ENCODE peak calls at places on chromosome 14, in seven cellular contexts. W is GM23338, V is hepatocyte, N is fibroblast of lung, G is endothelial cell of umbilical vein, A is GM12878, T is IMR-90. R is an unnamed sample.

GRCh38 chr14:61472025-61472672 is 150.8 kb downstream of the PRKCH start:
- DNase-seq in W (no peak), V (peak; percentile 43), N (peak; percentile 98), G (peak; percentile 96), A (no peak), T (peak; percentile 99), R (peak; percentile 99)

GRCh38 chr14:91361236-91361811 is 56.3 kb downstream of the CCDC88C start:
- DNase-seq in W (no peak), V (peak; percentile 77), N (peak; percentile 90), G (no peak), A (no peak), T (peak; percentile 34), R (no peak)

GRCh38 chr14:70183991-70184390 is 4.8 kb downstream of the SLC8A3 start:
- DNase-seq in W (no peak), V (no peak), N (no peak), G (no peak), A (no peak), T (no peak), R (no peak)

GRCh38 chr14:91282954-91283645 is 38.6 kb upstream of the GPR68 start:
- DNase-seq in W (no peak), V (no peak), N (no peak), G (no peak), A (no peak), T (no peak), R (no peak)

GRCh38 chr14:36424478-36425102 is 95.4 kb downstream of the NKX2-1 start:
- DNase-seq in W (no peak), V (no peak), N (no peak), G (no peak), A (no peak), T (no peak), R (no peak)

GRCh38 chr14:40119321-40119720 is 687.1 kb upstream of the FBXO33 start:
- DNase-seq in W (no peak), V (no peak), N (no peak), G (no peak), A (no peak), T (no peak), R (peak; percentile 63)

GRCh38 chr14:99564256-99564902 is 39.6 kb downstream of the CCDC85C start:
- DNase-seq in W (no peak), V (peak; percentile 87), N (peak; percentile 90), G (peak; percentile 78), A (no peak), T (peak; percentile 81), R (peak; percentile 72)

GRCh38 chr14:73283592-73284379 is 46.5 kb downstream of the PAPLN start:
- DNase-seq in W (peak; percentile 84), V (no peak), N (peak; percentile 56), G (no peak), A (no peak), T (peak; percentile 42), R (peak; percentile 18)

GRCh38 chr14:58833634-58834378 is 196.0 kb downstream of the DACT1 start:
- DNase-seq in W (no peak), V (no peak), N (no peak), G (no peak), A (no peak), T (no peak), R (no peak)

GRCh38 chr14:97900187-97900586 is 1103.0 kb downstream of the VRK1 start:
- DNase-seq in W (no peak), V (no peak), N (no peak), G (no peak), A (no peak), T (no peak), R (no peak)

GRCh38 chr14:58717211-58717610 is 79.4 kb downstream of the DACT1 start:
- DNase-seq in W (no peak), V (no peak), N (peak; percentile 30), G (no peak), A (no peak), T (peak; percentile 40), R (no peak)

GRCh38 chr14:90060312-90060964 is 1.4 kb upstream of the KCNK13 start:
- DNase-seq in W (peak; percentile 87), V (peak; percentile 70), N (peak; percentile 42), G (peak; percentile 54), A (no peak), T (peak; percentile 51), R (peak; percentile 40)

GRCh38 chr14:90056821-90057220 is 5.0 kb upstream of the KCNK13 start:
- DNase-seq in W (peak; percentile 48), V (no peak), N (no peak), G (no peak), A (no peak), T (no peak), R (no peak)

GRCh38 chr14:90061849-90062794 is at the start of gene KCNK13:
- DNase-seq in W (peak; percentile 72), V (peak; percentile 35), N (no peak), G (peak; percentile 9), A (no peak), T (no peak), R (no peak)

GRCh38 chr14:90060965-90061848 is 587 bp upstream of the KCNK13 start:
- DNase-seq in W (peak; percentile 63), V (no peak), N (no peak), G (no peak), A (no peak), T (no peak), R (no peak)

GRCh38 chr14:90058876-90059458 is 2.8 kb upstream of the KCNK13 start:
- DNase-seq in W (no peak), V (no peak), N (peak; percentile 9), G (no peak), A (no peak), T (peak; percentile 8), R (peak; percentile 20)
- H3K4me3 ChIP-seq in W (no peak overlapping the region), V (no peak overlapping the region), N (no peak overlapping the region), G (no peak overlapping the region), A (no peak overlapping the region), T (no peak overlapping the region), R (no peak overlapping the region)

DNA sequence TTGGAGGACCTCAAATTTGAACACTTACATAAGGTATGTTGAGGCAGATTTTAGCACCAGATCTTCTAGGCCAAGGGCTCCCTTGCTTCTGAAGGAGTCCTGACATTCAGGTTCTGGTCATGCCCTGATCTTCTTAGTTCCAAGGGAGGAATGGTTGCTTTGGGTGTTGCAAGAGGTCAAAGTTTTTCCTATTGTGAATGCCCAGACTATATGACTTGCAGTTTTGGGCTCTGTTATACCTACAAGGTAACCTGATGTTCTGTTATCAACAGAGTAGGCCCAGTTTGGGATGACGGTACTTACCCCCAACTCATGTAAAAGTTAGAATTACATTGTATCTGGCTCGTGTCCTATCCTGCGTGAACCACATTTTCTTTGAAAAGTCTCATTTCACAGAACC is 69.1 kb upstream of the COCH start:
- DNase-seq in W (no peak), V (no peak), N (no peak), G (no peak), A (no peak), T (no peak), R (no peak)
- H3K36me3 ChIP-seq in W (no peaks in the 10 kb centered on the region), V (no peaks in the 10 kb centered on the region), N (no peaks in the 10 kb centered on the region), G (no peaks in the 10 kb centered on the region), A (no peaks in the 10 kb centered on the region), T (no peaks in the 10 kb centered on the region), R (no peaks in the 10 kb centered on the region)

DNA sequence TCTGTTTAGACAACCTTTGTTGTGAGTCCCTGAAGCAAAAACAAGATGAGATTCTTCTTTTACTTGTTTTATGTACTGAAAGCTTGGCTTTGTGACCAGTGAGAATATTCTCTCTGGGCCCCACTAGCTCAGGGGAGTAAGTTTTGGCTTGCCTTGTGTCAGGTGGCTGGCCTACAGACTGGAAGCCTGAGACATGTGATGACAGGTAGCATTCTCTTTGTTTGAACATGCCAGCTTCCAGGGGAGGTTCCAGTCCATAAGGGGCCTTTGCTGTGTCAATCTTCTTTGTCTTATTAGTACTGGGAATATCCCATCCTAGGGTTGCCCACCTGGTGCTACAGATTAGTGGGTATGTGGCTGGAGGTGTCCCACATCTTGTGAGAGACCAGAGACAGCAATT is 66.1 kb upstream of the FERMT2 start:
- DNase-seq in W (no peak), V (no peak), N (no peak), G (no peak), A (no peak), T (no peak), R (no peak)
- H2AFZ ChIP-seq in W (no peak overlapping the region), V (no peak overlapping the region), N (no peak overlapping the region), G (no peak overlapping the region), A (no peak overlapping the region), T (no peak overlapping the region), R (no peak overlapping the region)

GRCh38 chr14:104092931-104093365 is 7.4 kb downstream of the ASPG start:
- DNase-seq in W (no peak), V (no peak), N (no peak), G (no peak), A (no peak), T (no peak), R (no peak)

GRCh38 chr14:104091061-104091926 is 5.8 kb downstream of the ASPG start:
- DNase-seq in W (no peak), V (no peak), N (no peak), G (no peak), A (no peak), T (no peak), R (no peak)

GRCh38 chr14:104090071-104090748 is 4.7 kb downstream of the ASPG start:
- DNase-seq in W (no peak), V (no peak), N (no peak), G (no peak), A (no peak), T (no peak), R (no peak)

GRCh38 chr14:104093366-104094055 is 8.0 kb downstream of the ASPG start:
- DNase-seq in W (no peak), V (no peak), N (no peak), G (no peak), A (no peak), T (no peak), R (no peak)

DNA sequence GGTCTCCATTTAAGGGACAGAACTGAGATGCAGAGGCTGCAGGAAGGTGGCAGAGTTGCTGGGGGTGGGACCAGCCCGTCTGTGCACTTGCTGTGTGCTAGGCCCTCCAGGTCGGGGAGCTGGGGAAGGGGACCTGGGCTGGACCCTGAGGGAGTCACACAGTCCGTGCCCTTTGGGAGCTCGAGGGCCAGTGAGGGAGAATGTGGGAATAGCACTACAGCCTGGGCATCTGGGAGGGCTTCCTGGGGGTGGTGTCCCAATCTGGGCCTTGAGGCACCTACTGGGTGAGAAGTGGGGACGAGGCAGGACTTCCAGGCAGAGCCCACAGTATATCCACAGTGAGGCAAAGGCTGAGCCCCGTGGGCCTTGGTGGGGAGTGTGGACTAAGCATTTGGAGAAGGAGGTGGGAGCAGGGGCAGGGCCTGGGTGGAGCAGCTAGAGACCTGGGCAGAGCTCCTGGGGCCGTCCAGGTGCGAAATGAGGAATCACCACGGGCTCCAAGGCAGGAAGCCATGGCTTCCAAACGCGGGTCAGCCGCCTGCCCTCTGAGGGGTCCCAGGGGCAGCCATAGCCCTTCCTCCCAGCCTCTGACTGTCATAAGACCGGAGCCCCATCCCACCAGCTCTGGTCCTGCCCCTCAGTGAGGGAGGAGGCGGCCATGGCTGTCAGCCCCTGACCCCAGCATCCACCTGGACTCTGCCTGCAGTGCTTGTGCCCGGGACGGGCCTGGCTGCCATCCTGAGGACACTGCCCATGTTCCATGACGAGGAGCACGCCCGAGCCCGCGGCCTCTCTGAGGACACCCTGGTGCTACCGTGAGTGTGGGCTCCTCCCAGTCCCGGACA is 6.6 kb downstream of the ASPG start:
- DNase-seq in W (no peak), V (no peak), N (no peak), G (no peak), A (no peak), T (no peak), R (no peak)
- H3K4me3 ChIP-seq in W (no peak overlapping the region), V (no peak overlapping the region), N (no peak overlapping the region), G (no peak overlapping the region), A (no peak overlapping the region), T (no peak overlapping the region), R (no peak overlapping the region)

DNA sequence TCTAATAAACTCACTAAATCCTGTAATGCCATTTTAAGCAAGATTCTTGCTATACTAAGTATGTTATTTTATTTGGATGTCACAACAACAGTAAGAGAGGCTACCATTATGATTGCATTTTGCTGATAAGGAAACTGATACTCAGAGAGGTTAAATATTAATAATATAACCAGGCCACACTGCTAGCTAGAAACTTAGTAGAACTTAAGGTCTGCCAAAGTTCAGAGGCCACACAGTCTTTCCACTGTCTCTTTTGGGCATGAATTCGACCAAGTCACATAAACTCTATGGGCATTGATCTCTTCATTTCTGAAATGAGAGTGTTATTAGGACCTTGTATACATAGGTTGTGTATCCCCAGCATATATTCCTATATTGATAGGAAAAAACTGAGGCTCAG is 147.9 kb downstream of the SYNE2 start:
- DNase-seq in W (no peak), V (no peak), N (no peak), G (no peak), A (no peak), T (no peak), R (no peak)
- H3K36me3 ChIP-seq in W (peaks cover 13% of the 10 kb centered on the region), V (no peaks in the 10 kb centered on the region), N (no peaks in the 10 kb centered on the region), G (no peaks in the 10 kb centered on the region), A (peaks cover 32% of the 10 kb centered on the region), T (no peaks in the 10 kb centered on the region), R (no peaks in the 10 kb centered on the region)